ENCODE peak calls at places on chromosomes 5 and 9, in seven cellular contexts. One of them, this sample, is unnamed.

GRCh38 chr5:37916525-37916924 is 76.7 kb upstream of the GDNF start:
- DNase-seq in astrocyte: no peak
- DNase-seq in hippocampal formation: no peak
- DNase-seq in memory B cell: no peak
- DNase-seq in uterus: no peak
- DNase-seq in stimulated activated CD4-positive, alpha-beta T cell treated with anti-CD3 and anti-CD28 coated beads, Interleukin-2, amount 100 ng/mL, for 48 hours: no peak
- DNase-seq in T-helper 2 cell: no peak
- DNase-seq in this sample: no peak

GRCh38 chr9:123542435-123543225 is 186.6 kb downstream of the CRB2 start:
- DNase-seq in uterus: no peak
- DNase-seq in T-helper 2 cell: no peak
- DNase-seq in astrocyte: no peak
- DNase-seq in memory B cell: no peak
- DNase-seq in stimulated activated CD4-positive, alpha-beta T cell treated with anti-CD3 and anti-CD28 coated beads, Interleukin-2, amount 100 ng/mL, for 48 hours: no peak
- DNase-seq in hippocampal formation: no peak
- DNase-seq in this sample: no peak

GRCh38 chr5:150137997-150138396 is 17.6 kb downstream of the PDGFRB start:
- DNase-seq in hippocampal formation: no peak
- DNase-seq in uterus: no peak
- DNase-seq in memory B cell: no peak
- DNase-seq in astrocyte: no peak
- DNase-seq in T-helper 2 cell: no peak
- DNase-seq in stimulated activated CD4-positive, alpha-beta T cell treated with anti-CD3 and anti-CD28 coated beads, Interleukin-2, amount 100 ng/mL, for 48 hours: no peak
- DNase-seq in this sample: no peak

GRCh38 chr5:58887721-58888409 is 305.0 kb downstream of the RAB3C start:
- DNase-seq in uterus: peak
- DNase-seq in astrocyte: no peak
- DNase-seq in stimulated activated CD4-positive, alpha-beta T cell treated with anti-CD3 and anti-CD28 coated beads, Interleukin-2, amount 100 ng/mL, for 48 hours: no peak
- DNase-seq in memory B cell: no peak
- DNase-seq in hippocampal formation: no peak
- DNase-seq in T-helper 2 cell: peak
- DNase-seq in this sample: peak

GRCh38 chr9:118829334-118829733 is 539.9 kb downstream of the BRINP1 start:
- DNase-seq in hippocampal formation: no peak
- DNase-seq in astrocyte: peak
- DNase-seq in stimulated activated CD4-positive, alpha-beta T cell treated with anti-CD3 and anti-CD28 coated beads, Interleukin-2, amount 100 ng/mL, for 48 hours: no peak
- DNase-seq in T-helper 2 cell: no peak
- DNase-seq in memory B cell: no peak
- DNase-seq in uterus: no peak
- DNase-seq in this sample: no peak

GRCh38 chr5:173831196-173831914 is 56.8 kb upstream of the CPEB4 start:
- DNase-seq in astrocyte: no peak
- DNase-seq in uterus: no peak
- DNase-seq in memory B cell: no peak
- DNase-seq in hippocampal formation: no peak
- DNase-seq in T-helper 2 cell: no peak
- DNase-seq in stimulated activated CD4-positive, alpha-beta T cell treated with anti-CD3 and anti-CD28 coated beads, Interleukin-2, amount 100 ng/mL, for 48 hours: no peak
- DNase-seq in this sample: no peak

GRCh38 chr5:147935032-147935431 is 28.7 kb upstream of the C5orf46 start:
- DNase-seq in astrocyte: peak
- DNase-seq in hippocampal formation: peak
- DNase-seq in stimulated activated CD4-positive, alpha-beta T cell treated with anti-CD3 and anti-CD28 coated beads, Interleukin-2, amount 100 ng/mL, for 48 hours: no peak
- DNase-seq in uterus: no peak
- DNase-seq in memory B cell: no peak
- DNase-seq in T-helper 2 cell: no peak
- DNase-seq in this sample: no peak

GRCh38 chr9:111891910-111892499 is 4.6 kb upstream of the UGCG start:
- DNase-seq in uterus: no peak
- DNase-seq in hippocampal formation: no peak
- DNase-seq in T-helper 2 cell: peak
- DNase-seq in astrocyte: no peak
- DNase-seq in memory B cell: peak
- DNase-seq in stimulated activated CD4-positive, alpha-beta T cell treated with anti-CD3 and anti-CD28 coated beads, Interleukin-2, amount 100 ng/mL, for 48 hours: no peak
- DNase-seq in this sample: no peak

GRCh38 chr9:22084336-22085035 is 75.4 kb upstream of the CDKN2B start:
- DNase-seq in memory B cell: no peak
- DNase-seq in T-helper 2 cell: peak
- DNase-seq in uterus: no peak
- DNase-seq in hippocampal formation: no peak
- DNase-seq in astrocyte: peak
- DNase-seq in stimulated activated CD4-positive, alpha-beta T cell treated with anti-CD3 and anti-CD28 coated beads, Interleukin-2, amount 100 ng/mL, for 48 hours: no peak
- DNase-seq in this sample: no peak

GRCh38 chr9:127779136-127779981 is 893 bp upstream of the SH2D3C start:
- DNase-seq in astrocyte: no peak
- DNase-seq in T-helper 2 cell: peak
- DNase-seq in uterus: no peak
- DNase-seq in stimulated activated CD4-positive, alpha-beta T cell treated with anti-CD3 and anti-CD28 coated beads, Interleukin-2, amount 100 ng/mL, for 48 hours: peak
- DNase-seq in memory B cell: no peak
- DNase-seq in hippocampal formation: no peak
- DNase-seq in this sample: no peak

GRCh38 chr5:112738180-112738560 is 485 bp downstream of the APC start:
- DNase-seq in astrocyte: no peak
- DNase-seq in memory B cell: no peak
- DNase-seq in stimulated activated CD4-positive, alpha-beta T cell treated with anti-CD3 and anti-CD28 coated beads, Interleukin-2, amount 100 ng/mL, for 48 hours: no peak
- DNase-seq in T-helper 2 cell: peak
- DNase-seq in uterus: no peak
- DNase-seq in hippocampal formation: peak
- DNase-seq in this sample: no peak

GRCh38 chr5:57592236-57592635 is 109.6 kb upstream of the ACTBL2 start:
- DNase-seq in uterus: no peak
- DNase-seq in astrocyte: peak
- DNase-seq in hippocampal formation: no peak
- DNase-seq in memory B cell: no peak
- DNase-seq in stimulated activated CD4-positive, alpha-beta T cell treated with anti-CD3 and anti-CD28 coated beads, Interleukin-2, amount 100 ng/mL, for 48 hours: no peak
- DNase-seq in T-helper 2 cell: no peak
- DNase-seq in this sample: no peak